ENCODE peak calls at places on chromosomes 2 and 18, in nine cellular contexts. W is hepatocyte, Z is MM.1S, I is psoas muscle, F is mucosa of descending colon, R is tibial artery, C is neuronal stem cell, D is lower lobe of right lung, V is esophagus squamous epithelium. U is an unnamed sample.

GRCh38 chr2:152221870-152222269 is 46.3 kb upstream of the STAM2 start:
- DNase-seq in W (no peak), Z (no peak), I (no peak), F (no peak), R (no peak), C (no peak), D (no peak), V (no peak), U (no peak)

GRCh38 chr2:54396798-54397197 is 59.3 kb upstream of the SPTBN1 start:
- DNase-seq in W (no peak), Z (no peak), I (no peak), F (no peak), R (no peak), C (no peak), D (no peak), V (no peak), U (no peak)

GRCh38 chr2:57842531-57842930 is 204.1 kb upstream of the VRK2 start:
- DNase-seq in W (no peak), Z (no peak), I (no peak), F (no peak), R (no peak), C (no peak), D (no peak), V (no peak), U (no peak)

GRCh38 chr2:80086831-80087230 is 217.7 kb downstream of the LRRTM1 start:
- DNase-seq in W (peak; percentile 45), Z (no peak), I (no peak), F (no peak), R (no peak), C (no peak), D (no peak), V (no peak), U (no peak)

GRCh38 chr18:78739115-78739514 is 240.5 kb upstream of the SALL3 start:
- DNase-seq in W (no peak), Z (no peak), I (no peak), F (peak; percentile 10), R (no peak), C (no peak), D (no peak), V (no peak), U (no peak)

GRCh38 chr18:31274915-31275314 is 43.0 kb upstream of the DSG1 start:
- DNase-seq in W (no peak), Z (no peak), I (peak; percentile 21), F (peak; percentile 58), R (peak; percentile 58), C (no peak), D (peak; percentile 59), V (no peak), U (no peak)

GRCh38 chr2:226556050-226556449 is 243.6 kb downstream of the IRS1 start:
- DNase-seq in W (no peak), Z (no peak), I (no peak), F (no peak), R (no peak), C (no peak), D (no peak), V (no peak), U (no peak)

GRCh38 chr2:172011814-172012580 is 12.2 kb downstream of the METAP1D start:
- DNase-seq in W (no peak), Z (no peak), I (no peak), F (no peak), R (no peak), C (no peak), D (no peak), V (no peak), U (no peak)

GRCh38 chr2:97869722-97870346 is 125.9 kb downstream of the TMEM131 start:
- DNase-seq in W (no peak), Z (no peak), I (no peak), F (no peak), R (no peak), C (no peak), D (no peak), V (no peak), U (no peak)

GRCh38 chr2:97868986-97869721 is 126.6 kb downstream of the TMEM131 start:
- DNase-seq in W (peak; percentile 60), Z (no peak), I (peak; percentile 66), F (no peak), R (no peak), C (peak; percentile 9), D (no peak), V (no peak), U (no peak)

GRCh38 chr2:97871096-97871780 is 124.5 kb downstream of the TMEM131 start:
- DNase-seq in W (no peak), Z (no peak), I (no peak), F (no peak), R (no peak), C (no peak), D (no peak), V (no peak), U (no peak)

GRCh38 chr2:97870396-97870843 is 125.3 kb downstream of the TMEM131 start:
- DNase-seq in W (peak; percentile 25), Z (peak; percentile 94), I (no peak), F (no peak), R (no peak), C (no peak), D (no peak), V (no peak), U (no peak)
- H3K4me1 ChIP-seq in W (peaks cover 15% of the 10 kb centered on the region), Z (peaks cover 24% of the 10 kb centered on the region), I (peaks cover 43% of the 10 kb centered on the region), F (peaks cover 18% of the 10 kb centered on the region), R (peaks cover 27% of the 10 kb centered on the region), C (peaks cover 25% of the 10 kb centered on the region), D (peaks cover 27% of the 10 kb centered on the region), V (peaks cover 24% of the 10 kb centered on the region), U (no peaks in the 10 kb centered on the region)

GRCh38 chr2:15941483-15941853 is 1.1 kb downstream of the MYCN start:
- DNase-seq in W (peak; percentile 58), Z (peak; percentile 25), I (no peak), F (no peak), R (no peak), C (peak; percentile 71), D (no peak), V (no peak), U (peak; percentile 67)

GRCh38 chr2:15943378-15943851 is 3.1 kb downstream of the MYCN start:
- DNase-seq in W (peak; percentile 80), Z (no peak), I (no peak), F (no peak), R (no peak), C (peak; percentile 62), D (no peak), V (no peak), U (no peak)

GRCh38 chr2:15942711-15943345 is 2.5 kb downstream of the MYCN start:
- DNase-seq in W (no peak), Z (no peak), I (no peak), F (no peak), R (no peak), C (no peak), D (no peak), V (no peak), U (no peak)

GRCh38 chr2:15940661-15941482 is 522 bp downstream of the MYCN start:
- DNase-seq in W (no peak), Z (no peak), I (no peak), F (no peak), R (no peak), C (peak; percentile 51), D (no peak), V (no peak), U (no peak)

DNA sequence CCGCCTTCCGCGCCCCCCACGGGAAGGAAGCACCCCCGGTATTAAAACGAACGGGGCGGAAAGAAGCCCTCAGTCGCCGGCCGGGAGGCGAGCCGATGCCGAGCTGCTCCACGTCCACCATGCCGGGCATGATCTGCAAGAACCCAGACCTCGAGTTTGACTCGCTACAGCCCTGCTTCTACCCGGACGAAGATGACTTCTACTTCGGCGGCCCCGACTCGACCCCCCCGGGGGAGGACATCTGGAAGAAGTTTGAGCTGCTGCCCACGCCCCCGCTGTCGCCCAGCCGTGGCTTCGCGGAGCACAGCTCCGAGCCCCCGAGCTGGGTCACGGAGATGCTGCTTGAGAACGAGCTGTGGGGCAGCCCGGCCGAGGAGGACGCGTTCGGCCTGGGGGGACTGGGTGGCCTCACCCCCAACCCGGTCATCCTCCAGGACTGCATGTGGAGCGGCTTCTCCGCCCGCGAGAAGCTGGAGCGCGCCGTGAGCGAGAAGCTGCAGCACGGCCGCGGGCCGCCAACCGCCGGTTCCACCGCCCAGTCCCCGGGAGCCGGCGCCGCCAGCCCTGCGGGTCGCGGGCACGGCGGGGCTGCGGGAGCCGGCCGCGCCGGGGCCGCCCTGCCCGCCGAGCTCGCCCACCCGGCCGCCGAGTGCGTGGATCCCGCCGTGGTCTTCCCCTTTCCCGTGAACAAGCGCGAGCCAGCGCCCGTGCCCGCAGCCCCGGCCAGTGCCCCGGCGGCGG is 1.8 kb downstream of the MYCN start:
- DNase-seq in W (peak; percentile 41), Z (no peak), I (no peak), F (no peak), R (no peak), C (peak; percentile 48), D (no peak), V (no peak), U (no peak)
- H3K4me3 ChIP-seq in W (peak overlapping the region; percentile 56), Z (peak overlapping the region; percentile 85), I (peak overlapping the region; percentile 63), F (no peak overlapping the region), R (peak overlapping the region; percentile 30), C (peak overlapping the region; percentile 92), D (peak overlapping the region; percentile 57), V (peak overlapping the region; percentile 46), U (peak overlapping the region; percentile 98)

GRCh38 chr2:65415091-65415490 is 17.3 kb downstream of the SPRED2 start:
- DNase-seq in W (no peak), Z (no peak), I (no peak), F (no peak), R (no peak), C (no peak), D (no peak), V (no peak), U (no peak)

GRCh38 chr2:65416945-65417344 is 15.5 kb downstream of the SPRED2 start:
- DNase-seq in W (no peak), Z (no peak), I (no peak), F (peak; percentile 73), R (no peak), C (no peak), D (peak; percentile 53), V (no peak), U (no peak)

GRCh38 chr2:65420712-65421431 is 11.5 kb downstream of the SPRED2 start:
- DNase-seq in W (no peak), Z (no peak), I (no peak), F (peak; percentile 58), R (no peak), C (no peak), D (peak; percentile 58), V (no peak), U (no peak)

GRCh38 chr2:65416321-65416720 is 16.1 kb downstream of the SPRED2 start:
- DNase-seq in W (no peak), Z (no peak), I (no peak), F (no peak), R (no peak), C (no peak), D (no peak), V (no peak), U (no peak)

DNA sequence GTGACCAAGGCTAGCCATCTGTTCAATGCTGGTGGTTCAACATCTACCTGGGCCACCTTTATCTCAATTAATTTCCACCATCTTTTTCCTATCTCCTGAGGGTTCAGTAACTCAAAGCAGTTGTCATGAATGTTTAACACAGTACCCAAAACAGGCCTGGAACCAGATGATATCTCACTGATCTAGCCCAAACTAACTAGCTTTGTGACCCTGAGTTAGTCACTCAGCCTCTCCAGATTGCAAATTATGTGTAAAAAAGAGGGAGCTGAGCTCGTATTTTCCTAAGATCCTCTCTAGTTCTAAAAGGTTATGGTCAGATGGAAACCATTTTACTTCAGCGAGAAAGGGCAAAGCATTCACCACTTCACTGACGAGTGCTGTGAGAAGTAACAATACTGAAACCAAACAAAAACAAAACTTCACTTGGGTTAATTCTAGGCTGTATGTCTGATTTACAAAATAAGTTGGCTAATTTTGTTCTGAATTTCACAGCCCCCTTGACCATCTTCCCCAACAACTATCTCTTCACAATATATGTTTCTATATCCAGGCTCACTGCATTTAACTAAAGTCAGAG is 14.8 kb downstream of the SPRED2 start:
- DNase-seq in W (no peak), Z (no peak), I (no peak), F (no peak), R (no peak), C (no peak), D (no peak), V (no peak), U (no peak)
- H3K4me1 ChIP-seq in W (peaks cover 21% of the 10 kb centered on the region), Z (peaks cover 6% of the 10 kb centered on the region), I (peaks cover 11% of the 10 kb centered on the region), F (peaks cover 27% of the 10 kb centered on the region), R (peaks cover 14% of the 10 kb centered on the region), C (peaks cover 4% of the 10 kb centered on the region), D (peaks cover 30% of the 10 kb centered on the region), V (peaks cover 2% of the 10 kb centered on the region), U (peaks cover 3% of the 10 kb centered on the region)

DNA sequence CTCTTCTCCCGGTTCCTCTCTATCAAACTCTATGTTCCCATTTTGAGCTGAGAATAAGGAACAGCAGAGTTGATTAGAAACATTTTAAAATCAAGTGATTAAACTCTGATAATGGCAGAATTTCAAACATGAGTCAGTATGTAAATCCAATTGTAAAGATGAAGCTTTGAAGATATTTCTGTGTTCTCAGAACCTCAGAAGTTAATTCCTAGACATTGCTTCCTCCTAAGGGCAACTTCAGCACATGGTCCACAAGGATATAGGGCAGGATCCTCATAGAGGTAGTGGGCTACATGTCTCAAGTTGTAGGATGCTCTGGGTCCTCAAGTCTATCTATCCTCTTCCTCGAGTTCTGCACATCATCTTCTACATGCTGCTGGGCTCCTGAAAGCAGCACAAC is 46.3 kb downstream of the QPCT start:
- DNase-seq in W (no peak), Z (no peak), I (no peak), F (no peak), R (no peak), C (no peak), D (no peak), V (no peak), U (no peak)
- H3K4me3 ChIP-seq in W (no peak overlapping the region), Z (no peak overlapping the region), I (no peak overlapping the region), F (no peak overlapping the region), R (no peak overlapping the region), C (no peak overlapping the region), D (no peak overlapping the region), V (no peak overlapping the region), U (no peak overlapping the region)

U was measured in iPS DF 6.9.